ENCODE peak calls at places on chromosomes 4 and X, in four cellular contexts. One of them, this sample, is unnamed.
A peak's percentile ranks its signal among the peaks of the same experiment; 100 is the strongest.

GRCh38 chr4:8238515-8239053 is 31.0 kb upstream of the HTRA3 start:
- DNase-seq in nucleus accumbens: no peak
- DNase-seq in naive B cell: no peak
- DNase-seq in Peyer's patch: no peak
- DNase-seq in this sample: no peak

GRCh38 chr4:95264843-95265242 is 283.9 kb downstream of the UNC5C start:
- DNase-seq in nucleus accumbens: no peak
- DNase-seq in naive B cell: no peak
- DNase-seq in Peyer's patch: no peak
- DNase-seq in this sample: no peak

GRCh38 chrX:51461053-51462050 is 35.0 kb downstream of the NUDT11 start:
- DNase-seq in nucleus accumbens: no peak
- DNase-seq in naive B cell: peak; percentile 31
- DNase-seq in Peyer's patch: peak; percentile 47
- DNase-seq in this sample: peak; percentile 32

GRCh38 chr4:87651941-87652340 is 1.9 kb downstream of the DMP1 start:
- DNase-seq in nucleus accumbens: no peak
- DNase-seq in naive B cell: no peak
- DNase-seq in Peyer's patch: no peak
- DNase-seq in this sample: no peak

GRCh38 chr4:25223770-25224375 is 10.0 kb upstream of the PI4K2B start:
- DNase-seq in nucleus accumbens: no peak
- DNase-seq in naive B cell: peak; percentile 18
- DNase-seq in Peyer's patch: no peak
- DNase-seq in this sample: no peak

GRCh38 chrX:10725071-10725470 is 104.7 kb upstream of the MID1 start:
- DNase-seq in nucleus accumbens: no peak
- DNase-seq in naive B cell: no peak
- DNase-seq in Peyer's patch: no peak
- DNase-seq in this sample: no peak

GRCh38 chr4:165355900-165356300 is 22.9 kb upstream of the CPE start:
- DNase-seq in nucleus accumbens: no peak
- DNase-seq in naive B cell: no peak
- DNase-seq in Peyer's patch: peak; percentile 56
- DNase-seq in this sample: no peak

GRCh38 chr4:13640149-13640671 is 12.7 kb upstream of the BOD1L1 start:
- DNase-seq in nucleus accumbens: no peak
- DNase-seq in naive B cell: no peak
- DNase-seq in Peyer's patch: no peak
- DNase-seq in this sample: no peak

GRCh38 chrX:110180928-110181310 is 137.0 kb downstream of the AMMECR1 start:
- DNase-seq in nucleus accumbens: no peak
- DNase-seq in naive B cell: no peak
- DNase-seq in Peyer's patch: no peak
- DNase-seq in this sample: no peak

GRCh38 chrX:132001127-132001526 is 22.0 kb upstream of the STK26 start:
- DNase-seq in nucleus accumbens: no peak
- DNase-seq in naive B cell: no peak
- DNase-seq in Peyer's patch: no peak
- DNase-seq in this sample: no peak

GRCh38 chr4:82462415-82462831 is 32.0 kb downstream of the ENOPH1 start:
- DNase-seq in nucleus accumbens: peak; percentile 81
- DNase-seq in naive B cell: peak; percentile 71
- DNase-seq in Peyer's patch: peak; percentile 94
- DNase-seq in this sample: peak; percentile 15

GRCh38 chr4:38009421-38009820 is 49.2 kb downstream of the PTTG2 start:
- DNase-seq in nucleus accumbens: no peak
- DNase-seq in naive B cell: no peak
- DNase-seq in Peyer's patch: no peak
- DNase-seq in this sample: no peak

GRCh38 chrX:101163166-101163565 is 56.4 kb upstream of the DRP2 start:
- DNase-seq in nucleus accumbens: no peak
- DNase-seq in naive B cell: no peak
- DNase-seq in Peyer's patch: no peak
- DNase-seq in this sample: no peak

GRCh38 chr4:23438764-23439163 is 451.1 kb downstream of the PPARGC1A start:
- DNase-seq in nucleus accumbens: no peak
- DNase-seq in naive B cell: no peak
- DNase-seq in Peyer's patch: no peak
- DNase-seq in this sample: no peak